ENCODE peak calls at places on chromosome 9, in four cellular contexts. W, E, P and R are unnamed samples.
A peak's percentile ranks its signal among the peaks of the same experiment; 100 is the strongest.

GRCh38 chr9:131038256-131039128 is 29.5 kb downstream of the LAMC3 start:
- DNase-seq in W (no peak), E (no peak), P (no peak), R (no peak)

GRCh38 chr9:33159058-33159759 is 7.9 kb downstream of the B4GALT1 start:
- DNase-seq in W (no peak), E (no peak), P (peak; percentile 65), R (no peak)

GRCh38 chr9:69157751-69158466 is 16.2 kb upstream of the TJP2 start:
- DNase-seq in W (no peak), E (no peak), P (no peak), R (no peak)

GRCh38 chr9:124520206-124520596 is 13.0 kb upstream of the NR5A1 start:
- DNase-seq in W (no peak), E (no peak), P (no peak), R (no peak)

GRCh38 chr9:134966697-134967546 is 49.2 kb upstream of the FCN1 start:
- DNase-seq in W (no peak), E (no peak), P (no peak), R (no peak)

GRCh38 chr9:87585456-87585855 is 87.8 kb downstream of the DAPK1 start:
- DNase-seq in W (no peak), E (no peak), P (no peak), R (no peak)

GRCh38 chr9:128107260-128107970 is 20.1 kb downstream of the PTGES2 start:
- DNase-seq in W (no peak), E (peak; percentile 83), P (no peak), R (no peak)

GRCh38 chr9:23851024-23851629 is 25.1 kb upstream of the ELAVL2 start:
- DNase-seq in W (peak; percentile 81), E (no peak), P (no peak), R (no peak)

GRCh38 chr9:129227843-129228189 is 49.8 kb upstream of the IER5L start:
- DNase-seq in W (no peak), E (no peak), P (no peak), R (no peak)

GRCh38 chr9:127903557-127904475 is 4.4 kb upstream of the ST6GALNAC6 start:
- DNase-seq in W (no peak), E (no peak), P (no peak), R (peak; percentile 79)

GRCh38 chr9:10614201-10614870 is 1.5 kb upstream of the PTPRD start:
- DNase-seq in W (no peak), E (no peak), P (no peak), R (no peak)

GRCh38 chr9:10613413-10613812 is 611 bp upstream of the PTPRD start:
- DNase-seq in W (no peak), E (no peak), P (no peak), R (no peak)

DNA sequence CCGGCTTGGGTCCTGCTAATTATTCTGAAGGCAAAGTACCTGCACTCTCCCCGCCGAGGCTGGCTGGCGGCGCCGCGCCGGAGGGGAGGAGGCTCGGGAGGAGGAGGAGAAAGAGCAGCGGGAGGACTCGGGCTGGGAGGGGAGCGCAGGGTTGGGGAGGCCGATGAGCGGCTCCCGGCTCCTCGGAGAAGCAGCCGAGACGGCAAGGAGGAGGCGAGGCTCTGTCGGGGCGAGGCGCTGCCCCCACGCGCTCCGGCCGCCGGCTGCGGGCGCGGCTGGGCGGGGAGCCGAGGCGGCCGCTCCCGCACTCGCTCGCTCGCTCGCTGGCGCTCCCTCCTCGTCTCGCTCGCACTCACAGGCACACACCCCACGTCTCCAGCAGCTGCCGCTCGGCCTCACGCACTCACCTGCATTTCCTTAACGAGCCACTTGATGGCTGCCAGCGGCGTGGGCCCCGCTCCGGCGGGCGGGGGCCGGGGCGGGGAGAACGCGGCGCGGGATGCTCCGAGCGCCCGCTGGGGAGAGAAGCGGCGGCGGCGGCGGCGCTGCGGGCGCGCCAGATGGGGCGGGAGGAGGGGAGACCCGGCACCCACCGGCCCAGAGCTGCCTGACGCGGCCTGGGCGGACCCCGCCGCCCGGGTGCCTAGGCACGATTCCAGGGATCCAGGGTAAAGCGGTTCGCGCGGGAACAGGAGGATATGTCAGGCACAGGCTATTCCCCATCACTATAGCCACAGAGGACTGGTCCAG is at the start of gene PTPRD:
- DNase-seq in W (peak; percentile 89), E (no peak), P (peak; percentile 86), R (peak; percentile 66)
- TF ChIP-seq CTCF in W (peak; percentile 51), E (no peak), P (peak; percentile 39), R (peak; percentile 8)

GRCh38 chr9:133506653-133507038 is 18.1 kb downstream of the MYMK start:
- DNase-seq in W (no peak), E (no peak), P (no peak), R (no peak)
- TF ChIP-seq CTCF in W (no peak), E (no peak), P (no peak), R (no peak)

GRCh38 chr9:15622596-15622995 is 69.8 kb downstream of the CCDC171 start:
- DNase-seq in W (no peak), E (no peak), P (peak; percentile 7), R (no peak)
- TF ChIP-seq CTCF in W (peak; percentile 49), E (no peak), P (no peak), R (peak; percentile 27)

DNA sequence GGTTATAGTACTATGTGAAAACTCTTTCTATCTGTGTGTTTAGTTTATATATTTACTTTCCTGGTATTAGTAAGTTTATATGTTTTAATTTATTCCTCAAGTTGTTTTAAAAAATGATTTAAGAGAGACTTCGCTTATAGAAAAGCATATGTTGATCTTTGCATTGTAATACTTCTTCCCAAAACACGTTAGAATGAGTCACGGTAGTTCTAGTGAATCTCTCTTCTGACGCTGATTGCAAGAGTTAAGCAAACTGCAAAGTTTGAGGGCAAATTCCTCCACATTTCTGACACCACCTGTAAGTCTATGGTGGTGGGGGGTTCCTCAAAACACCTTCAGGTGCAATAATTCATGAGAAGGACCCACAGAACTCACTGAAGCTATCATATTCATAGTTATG is 327.2 kb downstream of the GLIS3 start:
- DNase-seq in W (no peak), E (no peak), P (no peak), R (no peak)
- TF ChIP-seq CTCF in W (no peak), E (no peak), P (no peak), R (no peak)

DNA sequence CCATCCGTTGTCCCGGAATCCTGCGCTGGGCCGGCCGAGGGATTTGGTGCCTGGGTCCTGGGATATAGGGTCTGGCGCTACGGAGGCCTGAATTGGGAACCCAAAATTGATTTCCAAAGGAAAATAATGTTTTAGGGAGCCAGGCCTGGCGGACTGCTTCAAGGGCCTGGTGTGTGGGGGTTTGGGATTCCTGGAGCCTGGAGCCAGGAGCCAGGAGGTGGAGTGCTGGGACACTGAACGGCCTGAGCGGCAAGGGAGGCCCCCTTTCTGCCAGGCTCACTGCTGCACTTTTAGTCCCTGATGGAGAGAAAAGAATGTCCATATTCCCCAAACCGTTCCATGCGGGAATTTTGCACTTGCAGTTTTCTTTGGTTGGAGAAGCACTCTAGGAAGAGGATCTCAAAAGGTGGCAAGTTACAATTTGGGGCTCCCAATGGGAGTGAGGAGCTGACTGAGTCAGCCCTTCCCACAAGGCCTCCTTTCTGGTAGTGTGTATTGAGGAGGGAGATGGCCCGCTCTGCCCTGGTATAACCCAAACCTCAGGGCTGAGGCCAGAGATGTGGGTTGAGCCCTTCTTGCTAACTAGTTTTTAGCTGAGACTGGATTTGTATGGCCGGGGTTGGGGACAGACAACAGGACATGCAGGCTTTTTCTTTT is 2.2 kb downstream of the LMX1B start:
- DNase-seq in W (peak; percentile 79), E (no peak), P (no peak), R (no peak)
- TF ChIP-seq CTCF in W (peak; percentile 31), E (no peak), P (no peak), R (no peak)

DNA sequence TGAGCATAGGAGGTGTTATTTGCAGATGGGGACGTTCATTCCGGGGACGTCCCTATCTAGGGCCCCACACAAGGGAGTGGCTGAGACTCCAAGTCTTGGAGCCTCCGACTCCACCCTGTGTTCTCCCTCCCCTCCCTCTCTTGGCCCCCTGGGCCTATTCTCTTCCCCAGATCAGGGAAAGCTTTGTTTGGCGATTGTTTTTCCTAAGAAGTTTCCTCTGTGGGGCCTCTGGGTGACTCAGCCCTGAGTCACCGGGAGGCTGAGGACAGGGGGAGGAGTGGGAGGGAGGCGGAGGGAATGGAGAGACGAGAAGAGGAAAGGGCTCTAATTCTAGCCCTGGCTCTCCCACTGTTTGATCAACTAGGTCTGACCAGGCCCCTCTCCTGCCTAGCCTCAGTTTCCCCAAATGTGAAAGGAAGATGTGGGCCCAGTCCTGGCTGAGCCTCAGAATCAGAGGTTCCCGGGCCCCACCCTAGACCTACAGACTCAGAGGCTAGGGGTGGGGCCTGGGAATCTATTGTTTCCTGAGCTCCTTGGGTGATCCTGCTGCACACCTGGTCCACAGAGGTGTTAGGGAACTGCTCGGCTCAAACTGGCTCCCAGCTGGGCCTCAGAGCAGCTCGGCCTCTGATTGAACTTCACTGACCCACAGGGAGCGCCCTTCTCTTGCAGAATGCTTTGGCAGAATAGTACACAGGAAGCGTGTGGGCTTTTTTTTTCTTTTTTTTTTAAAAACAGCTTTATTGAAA is 19.2 kb downstream of the GSN start:
- DNase-seq in W (peak; percentile 83), E (peak; percentile 74), P (no peak), R (no peak)
- TF ChIP-seq CTCF in W (no peak), E (no peak), P (no peak), R (no peak)